ENCODE peak calls at places on chromosomes 11 and 22, in six cellular contexts. Y is epithelial cell of esophagus, M is body of pancreas, F is HepG2, R is pancreas, J is HCT116. U is an unnamed sample.

GRCh38 chr11:47406896-47407745 is 1.3 kb upstream of the SLC39A13 start:
- DNase-seq in Y (peak; percentile 54), M (no peak), F (no peak), R (no peak), J (no peak), U (no peak)

GRCh38 chr22:26964642-26965041 is 307.3 kb downstream of the MIAT start:
- DNase-seq in Y (no peak), M (no peak), F (no peak), R (no peak), J (no peak), U (no peak)

GRCh38 chr11:33668468-33668825 is 32.2 kb downstream of the C11orf91 start:
- DNase-seq in Y (no peak), M (no peak), F (no peak), R (no peak), J (no peak), U (peak; percentile 53)

GRCh38 chr11:14015711-14016110 is 53.2 kb downstream of the SPON1 start:
- DNase-seq in Y (peak; percentile 51), M (peak; percentile 14), F (peak; percentile 67), R (no peak), J (peak; percentile 51), U (peak; percentile 26)

GRCh38 chr11:15670520-15671070 is 555.9 kb downstream of the INSC start:
- DNase-seq in Y (no peak), M (no peak), F (no peak), R (no peak), J (no peak), U (no peak)

GRCh38 chr11:102014756-102015155 is 32.5 kb upstream of the CFAP300 start:
- DNase-seq in Y (no peak), M (no peak), F (no peak), R (no peak), J (no peak), U (no peak)

GRCh38 chr22:39281126-39281525 is 36.3 kb upstream of the PDGFB start:
- DNase-seq in Y (no peak), M (no peak), F (no peak), R (no peak), J (no peak), U (no peak)

GRCh38 chr11:77074626-77075221 is 8.0 kb downstream of the CAPN5 start:
- DNase-seq in Y (no peak), M (no peak), F (no peak), R (no peak), J (no peak), U (no peak)

GRCh38 chr11:35427158-35427557 is 7.8 kb upstream of the SLC1A2 start:
- DNase-seq in Y (no peak), M (no peak), F (no peak), R (no peak), J (no peak), U (peak; percentile 66)

GRCh38 chr11:95790933-95791247 is 592 bp downstream of the CEP57 start:
- DNase-seq in Y (peak; percentile 75), M (peak; percentile 81), F (peak; percentile 82), R (peak; percentile 61), J (peak; percentile 28), U (peak; percentile 35)

GRCh38 chr11:134276396-134277175 is 407 bp downstream of the GLB1L3 start:
- DNase-seq in Y (no peak), M (no peak), F (no peak), R (no peak), J (no peak), U (no peak)

GRCh38 chr11:76656571-76657081 is 13.9 kb downstream of the LRRC32 start:
- DNase-seq in Y (no peak), M (no peak), F (no peak), R (no peak), J (no peak), U (no peak)

GRCh38 chr22:46297151-46297819 is 615 bp downstream of the GTSE1 start:
- DNase-seq in Y (peak; percentile 38), M (peak; percentile 14), F (peak; percentile 11), R (no peak), J (no peak), U (no peak)

GRCh38 chr11:132414451-132414850 is 1044.0 kb downstream of the NTM start:
- DNase-seq in Y (no peak), M (no peak), F (no peak), R (no peak), J (no peak), U (no peak)

GRCh38 chr11:96155627-96156378 is 187.2 kb downstream of the MAML2 start:
- DNase-seq in Y (peak; percentile 97), M (peak; percentile 75), F (peak; percentile 64), R (peak; percentile 32), J (peak; percentile 27), U (peak; percentile 97)

GRCh38 chr11:74055938-74056337 is 47.1 kb upstream of the UCP3 start:
- DNase-seq in Y (peak; percentile 72), M (no peak), F (peak; percentile 40), R (no peak), J (peak; percentile 4), U (peak; percentile 27)

GRCh38 chr22:19803736-19804267 is 43.2 kb downstream of the TBX1 start:
- DNase-seq in Y (no peak), M (no peak), F (no peak), R (no peak), J (no peak), U (no peak)

GRCh38 chr11:124656759-124657627 is 16.5 kb downstream of the SIAE start:
- DNase-seq in Y (peak; percentile 62), M (no peak), F (no peak), R (no peak), J (no peak), U (no peak)

GRCh38 chr11:16999116-16999515 is 15.1 kb downstream of the PLEKHA7 start:
- DNase-seq in Y (no peak), M (no peak), F (no peak), R (no peak), J (no peak), U (no peak)

GRCh38 chr11:112852141-112852853 is 108.9 kb upstream of the NCAM1 start:
- DNase-seq in Y (peak; percentile 67), M (no peak), F (no peak), R (no peak), J (no peak), U (no peak)

GRCh38 chr11:123145220-123145619 is 49.8 kb downstream of the CLMP start:
- DNase-seq in Y (peak; percentile 85), M (peak; percentile 86), F (peak; percentile 67), R (peak; percentile 75), J (peak; percentile 73), U (no peak)

GRCh38 chr22:44712156-44712555 is 10.2 kb downstream of the PRR5 start:
- DNase-seq in Y (no peak), M (no peak), F (no peak), R (no peak), J (no peak), U (no peak)

GRCh38 chr11:57650739-57651090 is 1.0 kb upstream of the YPEL4 start:
- DNase-seq in Y (no peak), M (no peak), F (no peak), R (no peak), J (no peak), U (no peak)
- H3K4me3 ChIP-seq in Y (no peak overlapping the region), M (no peak overlapping the region), F (no peak overlapping the region), R (no peak overlapping the region), J (no peak overlapping the region), U (no peak overlapping the region)

DNA sequence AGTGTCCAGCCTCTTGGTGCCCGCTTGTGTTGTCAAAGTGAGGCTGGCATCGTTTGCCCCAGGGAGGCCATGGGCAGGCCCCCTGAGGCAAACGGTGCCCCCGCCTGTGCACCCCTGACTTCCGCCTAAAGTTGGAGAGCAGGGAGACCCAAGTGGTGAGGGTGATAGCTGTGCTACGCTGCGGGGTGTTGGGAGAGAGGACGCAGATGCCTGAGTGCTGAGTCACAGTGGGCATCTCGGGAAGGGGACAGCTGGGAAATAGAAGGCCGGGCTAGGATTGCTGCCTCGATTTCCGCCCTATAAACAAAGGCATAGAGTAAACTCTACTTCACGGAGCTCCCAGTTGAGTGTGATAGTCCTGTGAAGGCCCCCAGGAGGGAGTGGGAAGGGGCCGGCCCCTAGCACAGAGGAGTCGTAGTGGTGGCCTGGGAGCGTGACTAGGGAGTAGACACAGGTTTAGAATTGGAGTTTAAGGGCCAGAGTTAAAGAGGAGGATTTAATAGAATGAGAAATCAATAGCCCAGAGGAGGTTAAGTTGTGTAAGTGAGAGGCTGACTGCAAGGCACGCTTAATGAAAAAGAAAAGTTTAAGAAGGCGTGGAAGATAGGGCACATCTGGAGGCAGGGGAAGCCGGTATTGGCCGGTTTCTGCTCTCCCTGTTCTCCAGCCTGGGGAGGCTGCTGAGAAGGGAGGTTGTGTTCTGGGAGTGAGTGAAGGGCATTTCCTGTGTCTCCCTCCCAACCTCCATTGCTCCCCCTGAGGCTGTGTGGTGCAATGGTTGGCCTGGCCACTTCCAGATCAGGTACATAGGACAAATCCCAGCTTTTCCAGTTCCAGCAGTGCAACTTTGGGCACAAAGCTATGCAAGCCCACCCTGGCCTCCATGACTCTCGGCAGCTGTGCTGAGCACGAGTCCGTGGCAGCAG is 6.1 kb downstream of the GRIK4 start:
- DNase-seq in Y (no peak), M (no peak), F (no peak), R (no peak), J (no peak), U (no peak)
- TF ChIP-seq CTCF in Y (no peak), M (no peak), F (no peak), R (no peak), J (no peak), U (no peak)

DNA sequence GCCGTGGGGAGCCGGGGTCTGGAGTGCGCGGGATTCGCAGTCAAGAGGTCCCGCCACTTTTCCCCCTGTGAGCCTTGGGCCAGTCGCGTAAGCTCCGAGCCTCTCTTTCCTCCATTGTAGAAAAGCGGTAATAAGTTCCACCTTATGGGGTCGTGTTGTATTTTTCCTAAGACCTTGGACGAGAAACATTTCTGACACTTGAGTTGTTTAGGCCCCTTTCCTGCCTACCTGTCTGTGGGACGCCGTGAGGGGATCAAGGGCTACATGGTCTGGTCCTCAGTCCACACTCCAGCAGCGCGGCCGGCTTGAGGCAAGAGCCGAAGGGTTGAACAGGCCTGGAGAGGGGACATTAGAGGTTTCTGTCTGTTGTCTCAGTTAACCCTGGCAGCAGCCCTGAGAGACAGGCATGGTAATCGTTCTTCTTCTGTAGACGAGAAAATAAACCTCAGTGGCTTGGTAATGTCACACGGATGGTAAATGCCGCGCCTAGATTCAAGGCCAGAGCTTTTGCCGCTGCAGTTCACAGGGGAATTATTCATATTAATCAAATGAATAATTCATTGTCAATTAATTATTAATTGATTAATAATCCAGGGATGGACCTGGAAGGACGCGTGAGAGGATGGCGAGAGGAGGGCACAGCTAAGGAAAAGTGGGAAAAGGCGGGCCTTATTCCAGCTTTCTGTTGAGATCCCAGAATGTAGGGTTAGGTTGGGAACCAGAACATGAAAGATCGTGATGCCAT is 545 bp downstream of the FEN1 start:
- DNase-seq in Y (peak; percentile 11), M (no peak), F (peak; percentile 12), R (no peak), J (no peak), U (no peak)
- H3K4me3 ChIP-seq in Y (peak overlapping the region; percentile 99), M (peak overlapping the region; percentile 53), F (peak overlapping the region; percentile 81), R (peak overlapping the region; percentile 86), J (peak overlapping the region; percentile 100), U (peak overlapping the region; percentile 76)

GRCh38 chr11:65931773-65932557 is 12.7 kb downstream of the DRAP1 start:
- DNase-seq in Y (no peak), M (no peak), F (no peak), R (no peak), J (no peak), U (no peak)
- TF ChIP-seq CTCF in Y (no peak), M (no peak), F (no peak), R (no peak), J (no peak), U (no peak)